ENCODE peak calls at places on chromosomes 5 and 9, in ten cellular contexts. Z is lower leg skin; Q is CD8-positive, alpha-beta T cell; A is left ventricle myocardium inferior; O is MCF 10A; H is mucosa of descending colon; W is adrenal gland; J is kidney; T is WTC11; Y is AG04449. V is an unnamed sample.

GRCh38 chr9:122320346-122320995 is 50.4 kb upstream of the PTGS1 start:
- DNase-seq in Z (no peak), Q (no peak), A (no peak), O (no peak), H (no peak), W (no peak), J (no peak), T (no peak), Y (no peak), V (no peak)

GRCh38 chr9:1979815-1980367 is 35.3 kb upstream of the SMARCA2 start:
- DNase-seq in Z (no peak), Q (no peak), A (peak; percentile 15), O (peak; percentile 75), H (no peak), W (no peak), J (peak; percentile 71), T (no peak), Y (peak; percentile 82), V (no peak)

GRCh38 chr5:97494465-97494864 is 311.4 kb upstream of the RIOK2 start:
- DNase-seq in Z (no peak), Q (no peak), A (no peak), O (no peak), H (no peak), W (no peak), J (no peak), T (no peak), Y (no peak), V (no peak)

GRCh38 chr5:76809141-76809540 is 9.7 kb upstream of the F2RL1 start:
- DNase-seq in Z (no peak), Q (no peak), A (no peak), O (no peak), H (no peak), W (no peak), J (no peak), T (no peak), Y (no peak), V (no peak)

GRCh38 chr9:95129651-95130291 is 187.7 kb downstream of the FANCC start:
- DNase-seq in Z (no peak), Q (no peak), A (no peak), O (no peak), H (no peak), W (no peak), J (no peak), T (no peak), Y (no peak), V (no peak)

GRCh38 chr5:163585206-163585605 is 79.8 kb downstream of the MAT2B start:
- DNase-seq in Z (no peak), Q (no peak), A (no peak), O (no peak), H (no peak), W (no peak), J (no peak), T (no peak), Y (no peak), V (no peak)

GRCh38 chr9:115367321-115367720 is 249.4 kb upstream of the TNC start:
- DNase-seq in Z (no peak), Q (no peak), A (no peak), O (no peak), H (no peak), W (no peak), J (no peak), T (no peak), Y (no peak), V (no peak)

GRCh38 chr5:151038801-151039238 is 18.4 kb downstream of the GPX3 start:
- DNase-seq in Z (no peak), Q (no peak), A (no peak), O (peak; percentile 49), H (no peak), W (no peak), J (peak; percentile 63), T (no peak), Y (no peak), V (no peak)

GRCh38 chr9:128245293-128246151 is 30.3 kb downstream of the GOLGA2 start:
- DNase-seq in Z (peak; percentile 89), Q (no peak), A (peak; percentile 53), O (no peak), H (no peak), W (no peak), J (peak; percentile 79), T (no peak), Y (no peak), V (no peak)

GRCh38 chr5:1468247-1468612 is 23.0 kb upstream of the SLC6A3 start:
- DNase-seq in Z (peak; percentile 58), Q (peak; percentile 31), A (no peak), O (no peak), H (peak; percentile 37), W (no peak), J (no peak), T (peak; percentile 80), Y (no peak), V (peak; percentile 35)

GRCh38 chr9:78122631-78123030 is 91.0 kb upstream of the GNAQ start:
- DNase-seq in Z (no peak), Q (no peak), A (no peak), O (peak; percentile 75), H (no peak), W (no peak), J (no peak), T (no peak), Y (no peak), V (no peak)

GRCh38 chr9:124286292-124286931 is 28.7 kb downstream of the NEK6 start:
- DNase-seq in Z (no peak), Q (peak; percentile 44), A (no peak), O (no peak), H (peak; percentile 81), W (no peak), J (peak; percentile 78), T (no peak), Y (no peak), V (no peak)

GRCh38 chr5:90528704-90529233 is 615 bp downstream of the LYSMD3 start:
- DNase-seq in Z (no peak), Q (peak; percentile 11), A (no peak), O (peak; percentile 31), H (no peak), W (peak; percentile 17), J (no peak), T (no peak), Y (no peak), V (no peak)

GRCh38 chr9:95249986-95250385 is 67.5 kb downstream of the FANCC start:
- DNase-seq in Z (no peak), Q (no peak), A (no peak), O (no peak), H (no peak), W (no peak), J (no peak), T (peak; percentile 37), Y (no peak), V (no peak)

GRCh38 chr5:169121631-169122420 is 179.1 kb downstream of the SLIT3 start:
- DNase-seq in Z (no peak), Q (no peak), A (no peak), O (no peak), H (no peak), W (no peak), J (no peak), T (no peak), Y (no peak), V (no peak)

GRCh38 chr5:69187342-69187741 is 2.0 kb upstream of the CENPH start:
- DNase-seq in Z (no peak), Q (no peak), A (no peak), O (no peak), H (no peak), W (no peak), J (no peak), T (no peak), Y (no peak), V (no peak)

GRCh38 chr9:20611751-20612287 is 10.5 kb downstream of the MLLT3 start:
- DNase-seq in Z (no peak), Q (no peak), A (no peak), O (peak; percentile 40), H (no peak), W (no peak), J (no peak), T (no peak), Y (no peak), V (no peak)
- TF ChIP-seq CTCF in Z (no peak), Q (peak; percentile 58), A (peak; percentile 62), O (peak; percentile 30), H (no peak), W (peak; percentile 50), J (peak; percentile 38), T (peak; percentile 15), Y (peak; percentile 27), V (peak; percentile 48)

DNA sequence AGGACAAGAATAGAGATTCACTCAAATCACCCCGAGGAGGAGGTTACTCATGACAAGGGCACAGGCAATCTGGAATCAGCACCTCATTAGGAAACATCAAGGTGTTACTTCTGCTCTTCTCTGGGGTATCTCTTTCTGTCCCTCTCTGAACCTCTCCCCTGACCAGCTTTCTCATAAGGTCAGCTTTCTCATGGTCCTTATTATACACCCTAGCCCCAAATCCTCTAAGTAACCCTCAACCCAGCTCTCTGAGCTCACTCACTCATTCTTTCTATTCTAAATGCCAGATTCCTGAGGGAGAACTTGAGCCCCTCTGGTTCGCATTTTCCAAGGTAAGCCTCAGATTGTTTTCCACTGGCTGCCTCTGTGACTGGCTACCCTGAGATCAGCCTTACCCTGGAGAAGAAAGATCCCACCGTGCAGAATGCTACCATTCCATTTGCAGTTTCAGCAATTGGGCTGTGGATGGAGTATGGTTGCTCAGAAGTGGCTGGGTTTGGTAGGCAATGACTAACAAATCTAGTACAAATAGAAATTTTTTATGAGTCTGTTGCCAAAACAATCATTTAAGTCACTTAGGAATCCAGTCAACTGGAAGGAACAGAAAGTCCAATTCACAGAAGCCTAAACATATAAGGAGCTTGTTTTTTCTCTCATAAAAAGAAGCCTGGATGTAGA is 9.0 kb upstream of the TIMD4 start:
- DNase-seq in Z (no peak), Q (no peak), A (no peak), O (no peak), H (no peak), W (no peak), J (no peak), T (no peak), Y (no peak), V (no peak)
- TF ChIP-seq CTCF in Z (no peak), Q (no peak), A (no peak), O (no peak), H (no peak), W (no peak), J (no peak), T (no peak), Y (no peak), V (no peak)

GRCh38 chr5:55232985-55233928 is at the start of gene CCNO:
- DNase-seq in Z (peak; percentile 91), Q (peak; percentile 43), A (peak; percentile 50), O (peak; percentile 89), H (peak; percentile 84), W (peak; percentile 77), J (peak; percentile 92), T (peak; percentile 84), Y (no peak), V (peak; percentile 62)
- TF ChIP-seq CTCF in Z (no peak), Q (no peak), A (no peak), O (peak; percentile 20), H (no peak), W (no peak), J (no peak), T (no peak), Y (peak; percentile 3), V (peak; percentile 13)

DNA sequence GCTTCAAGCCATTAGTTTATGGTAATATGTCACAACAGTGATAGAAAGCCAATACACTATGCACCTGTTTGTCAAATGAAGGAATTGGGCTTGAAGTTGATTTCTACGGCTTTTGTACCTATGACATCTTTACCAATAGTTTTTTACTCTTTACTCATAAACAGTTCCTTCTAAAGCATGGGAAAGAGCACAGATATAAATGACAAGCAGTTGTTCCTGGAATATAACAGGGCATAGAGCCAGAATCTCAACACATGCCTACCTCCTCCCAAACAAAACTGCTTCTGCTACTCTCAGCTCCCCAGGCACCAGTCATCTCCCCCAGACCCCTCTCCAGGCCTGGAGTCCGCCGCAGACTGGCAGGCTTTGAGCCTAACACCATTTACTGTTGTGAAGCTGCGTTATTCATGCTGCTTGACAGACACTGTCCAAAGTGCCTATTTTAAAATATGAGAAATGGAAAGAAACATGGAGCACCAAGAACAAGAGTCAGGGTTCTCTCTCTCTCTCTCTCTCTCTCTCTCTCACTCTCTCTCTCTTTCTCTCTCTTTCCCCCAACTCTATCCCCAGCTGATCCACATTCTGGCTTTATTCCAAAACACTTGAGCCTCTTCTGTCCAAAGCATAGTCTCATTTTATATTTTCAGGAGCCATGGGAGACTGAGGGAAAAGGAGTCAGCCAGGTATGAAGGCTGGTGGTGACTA is 111.6 kb downstream of the ADRB2 start:
- DNase-seq in Z (no peak), Q (no peak), A (no peak), O (no peak), H (no peak), W (no peak), J (no peak), T (no peak), Y (no peak), V (no peak)
- TF ChIP-seq CTCF in Z (no peak), Q (no peak), A (no peak), O (no peak), H (no peak), W (no peak), J (no peak), T (no peak), Y (no peak), V (no peak)